ENCODE peak calls at places on chromosomes 7 and 10, in eight cellular contexts. One of them, this sample, is unnamed.

GRCh38 chr10:95394161-95394880 is 103.5 kb upstream of the PDLIM1 start:
- DNase-seq in endothelial cell of umbilical vein: no peak
- DNase-seq in MM.1S: no peak
- DNase-seq in SK-N-SH: no peak
- DNase-seq in HCT116: peak; percentile 73
- DNase-seq in H9: peak; percentile 24
- DNase-seq in DND-41: no peak
- DNase-seq in GM12878: peak; percentile 55
- DNase-seq in this sample: no peak

GRCh38 chr10:27792191-27792590 is 46.6 kb upstream of the MKX start:
- DNase-seq in endothelial cell of umbilical vein: no peak
- DNase-seq in MM.1S: no peak
- DNase-seq in SK-N-SH: no peak
- DNase-seq in HCT116: no peak
- DNase-seq in H9: no peak
- DNase-seq in DND-41: no peak
- DNase-seq in GM12878: no peak
- DNase-seq in this sample: no peak

GRCh38 chr7:124101173-124101768 is 68.4 kb upstream of the TMEM229A start:
- DNase-seq in endothelial cell of umbilical vein: peak; percentile 44
- DNase-seq in MM.1S: peak; percentile 56
- DNase-seq in SK-N-SH: peak; percentile 33
- DNase-seq in HCT116: peak; percentile 28
- DNase-seq in H9: no peak
- DNase-seq in DND-41: no peak
- DNase-seq in GM12878: no peak
- DNase-seq in this sample: peak; percentile 29

GRCh38 chr7:1709281-1709680 is 39.2 kb downstream of the ELFN1 start:
- DNase-seq in endothelial cell of umbilical vein: no peak
- DNase-seq in MM.1S: no peak
- DNase-seq in SK-N-SH: peak; percentile 26
- DNase-seq in HCT116: no peak
- DNase-seq in H9: no peak
- DNase-seq in DND-41: no peak
- DNase-seq in GM12878: no peak
- DNase-seq in this sample: no peak

GRCh38 chr10:59872892-59873463 is 33.4 kb downstream of the CCDC6 start:
- DNase-seq in endothelial cell of umbilical vein: peak; percentile 51
- DNase-seq in MM.1S: no peak
- DNase-seq in SK-N-SH: no peak
- DNase-seq in HCT116: no peak
- DNase-seq in H9: no peak
- DNase-seq in DND-41: no peak
- DNase-seq in GM12878: no peak
- DNase-seq in this sample: peak; percentile 67

GRCh38 chr10:15898046-15898445 is 37.7 kb upstream of the MINDY3 start:
- DNase-seq in endothelial cell of umbilical vein: peak; percentile 18
- DNase-seq in MM.1S: peak; percentile 42
- DNase-seq in SK-N-SH: peak; percentile 12
- DNase-seq in HCT116: no peak
- DNase-seq in H9: no peak
- DNase-seq in DND-41: no peak
- DNase-seq in GM12878: no peak
- DNase-seq in this sample: no peak

GRCh38 chr10:69958232-69958902 is 94.3 kb upstream of the MACROH2A2 start:
- DNase-seq in endothelial cell of umbilical vein: peak; percentile 43
- DNase-seq in MM.1S: peak; percentile 59
- DNase-seq in SK-N-SH: peak; percentile 73
- DNase-seq in HCT116: peak; percentile 46
- DNase-seq in H9: peak; percentile 59
- DNase-seq in DND-41: peak; percentile 33
- DNase-seq in GM12878: no peak
- DNase-seq in this sample: peak; percentile 39

GRCh38 chr10:58399410-58399809 is 14.2 kb downstream of the TFAM start:
- DNase-seq in endothelial cell of umbilical vein: no peak
- DNase-seq in MM.1S: no peak
- DNase-seq in SK-N-SH: no peak
- DNase-seq in HCT116: no peak
- DNase-seq in H9: no peak
- DNase-seq in DND-41: no peak
- DNase-seq in GM12878: no peak
- DNase-seq in this sample: no peak

GRCh38 chr10:43230101-43230908 is 36.6 kb downstream of the RASGEF1A start:
- DNase-seq in endothelial cell of umbilical vein: no peak
- DNase-seq in MM.1S: no peak
- DNase-seq in SK-N-SH: no peak
- DNase-seq in HCT116: no peak
- DNase-seq in H9: peak; percentile 33
- DNase-seq in DND-41: no peak
- DNase-seq in GM12878: no peak
- DNase-seq in this sample: no peak

GRCh38 chr10:114714281-114714741 is 56.2 kb upstream of the ABLIM1 start:
- DNase-seq in endothelial cell of umbilical vein: peak; percentile 93
- DNase-seq in MM.1S: no peak
- DNase-seq in SK-N-SH: no peak
- DNase-seq in HCT116: no peak
- DNase-seq in H9: no peak
- DNase-seq in DND-41: no peak
- DNase-seq in GM12878: no peak
- DNase-seq in this sample: peak; percentile 71

GRCh38 chr7:123615344-123615743 is 13.7 kb downstream of the ASB15 start:
- DNase-seq in endothelial cell of umbilical vein: peak; percentile 36
- DNase-seq in MM.1S: no peak
- DNase-seq in SK-N-SH: peak; percentile 60
- DNase-seq in HCT116: no peak
- DNase-seq in H9: no peak
- DNase-seq in DND-41: no peak
- DNase-seq in GM12878: no peak
- DNase-seq in this sample: no peak

GRCh38 chr10:130329792-130330191 is 193.6 kb downstream of the GLRX3 start:
- DNase-seq in endothelial cell of umbilical vein: no peak
- DNase-seq in MM.1S: no peak
- DNase-seq in SK-N-SH: peak; percentile 44
- DNase-seq in HCT116: no peak
- DNase-seq in H9: no peak
- DNase-seq in DND-41: no peak
- DNase-seq in GM12878: no peak
- DNase-seq in this sample: no peak

GRCh38 chr7:155281411-155281969 is 16.2 kb upstream of the INSIG1 start:
- DNase-seq in endothelial cell of umbilical vein: no peak
- DNase-seq in MM.1S: no peak
- DNase-seq in SK-N-SH: no peak
- DNase-seq in HCT116: no peak
- DNase-seq in H9: no peak
- DNase-seq in DND-41: no peak
- DNase-seq in GM12878: no peak
- DNase-seq in this sample: no peak

GRCh38 chr10:96587255-96588059 is 645 bp upstream of the TM9SF3 start:
- DNase-seq in endothelial cell of umbilical vein: peak; percentile 83
- DNase-seq in MM.1S: peak; percentile 10
- DNase-seq in SK-N-SH: no peak
- DNase-seq in HCT116: peak; percentile 48
- DNase-seq in H9: no peak
- DNase-seq in DND-41: no peak
- DNase-seq in GM12878: no peak
- DNase-seq in this sample: peak; percentile 47

GRCh38 chr10:7478727-7479457 is 68.1 kb upstream of the SFMBT2 start:
- DNase-seq in endothelial cell of umbilical vein: no peak
- DNase-seq in MM.1S: peak; percentile 55
- DNase-seq in SK-N-SH: no peak
- DNase-seq in HCT116: no peak
- DNase-seq in H9: no peak
- DNase-seq in DND-41: peak; percentile 27
- DNase-seq in GM12878: no peak
- DNase-seq in this sample: no peak

GRCh38 chr10:43842072-43842471 is 193.4 kb upstream of the ZNF32 start:
- DNase-seq in endothelial cell of umbilical vein: no peak
- DNase-seq in MM.1S: no peak
- DNase-seq in SK-N-SH: no peak
- DNase-seq in HCT116: no peak
- DNase-seq in H9: no peak
- DNase-seq in DND-41: no peak
- DNase-seq in GM12878: no peak
- DNase-seq in this sample: no peak

GRCh38 chr10:52115823-52116222 is 198.3 kb upstream of the DKK1 start:
- DNase-seq in endothelial cell of umbilical vein: peak; percentile 5
- DNase-seq in MM.1S: no peak
- DNase-seq in SK-N-SH: no peak
- DNase-seq in HCT116: no peak
- DNase-seq in H9: no peak
- DNase-seq in DND-41: no peak
- DNase-seq in GM12878: no peak
- DNase-seq in this sample: no peak

GRCh38 chr7:86598311-86598710 is 45.4 kb upstream of the GRM3 start:
- DNase-seq in endothelial cell of umbilical vein: no peak
- DNase-seq in MM.1S: no peak
- DNase-seq in SK-N-SH: peak; percentile 53
- DNase-seq in HCT116: no peak
- DNase-seq in H9: peak; percentile 84
- DNase-seq in DND-41: no peak
- DNase-seq in GM12878: no peak
- DNase-seq in this sample: peak; percentile 26

GRCh38 chr7:100539436-100540006 is 518 bp downstream of the AGFG2 start:
- DNase-seq in endothelial cell of umbilical vein: no peak
- DNase-seq in MM.1S: no peak
- DNase-seq in SK-N-SH: no peak
- DNase-seq in HCT116: no peak
- DNase-seq in H9: peak; percentile 39
- DNase-seq in DND-41: peak; percentile 21
- DNase-seq in GM12878: no peak
- DNase-seq in this sample: no peak

DNA sequence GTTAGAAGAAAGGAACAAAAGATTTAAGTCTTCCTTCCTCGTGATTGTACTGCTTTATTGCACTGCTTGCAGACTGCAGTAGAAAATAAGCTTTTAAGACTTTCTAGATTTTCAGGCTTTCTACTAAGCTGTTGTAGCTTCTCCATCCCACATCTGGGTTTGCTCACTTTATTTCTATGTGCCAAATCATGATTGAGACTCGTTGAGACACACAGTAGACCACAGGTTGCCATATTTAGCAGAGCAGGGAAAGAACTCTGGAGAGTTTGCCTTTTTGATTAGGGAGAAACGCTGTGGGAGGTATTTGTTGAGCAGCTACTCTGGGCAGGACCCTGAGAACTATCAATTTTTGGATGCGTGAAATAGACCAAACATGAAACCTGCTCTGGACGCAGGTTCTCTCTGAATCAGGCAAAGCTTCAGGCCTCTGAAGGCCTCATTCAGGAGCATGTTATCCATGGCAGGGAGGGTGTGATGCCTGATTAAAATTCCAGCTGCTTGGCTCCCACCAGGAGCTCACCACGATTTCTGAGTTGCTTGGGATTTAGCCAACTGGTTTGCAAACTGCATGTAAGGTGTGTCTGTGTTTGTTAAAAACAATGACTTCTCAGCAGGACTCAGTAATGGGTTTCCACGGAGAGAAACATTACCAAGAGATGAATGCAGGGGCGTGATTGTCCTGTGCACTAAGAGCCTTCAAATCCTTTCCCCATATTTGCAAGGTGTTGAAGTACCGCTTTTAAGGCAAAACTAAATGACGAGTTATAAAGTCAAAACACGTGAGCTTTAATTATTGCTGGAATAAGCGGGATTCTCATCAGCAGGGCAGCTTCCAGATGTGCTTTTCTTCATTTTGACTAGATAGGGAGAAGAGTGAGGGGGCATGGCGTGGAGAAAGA is 88.9 kb upstream of the BTBD16 start:
- DNase-seq in endothelial cell of umbilical vein: peak; percentile 43
- DNase-seq in MM.1S: no peak
- DNase-seq in SK-N-SH: no peak
- DNase-seq in HCT116: peak; percentile 8
- DNase-seq in H9: no peak
- DNase-seq in DND-41: no peak
- DNase-seq in GM12878: no peak
- DNase-seq in this sample: no peak
- H3K4me1 ChIP-seq in endothelial cell of umbilical vein: peaks cover 28% of the 10 kb centered on the region
- H3K4me1 ChIP-seq in MM.1S: no peaks in the 10 kb centered on the region
- H3K4me1 ChIP-seq in SK-N-SH: peaks cover 11% of the 10 kb centered on the region
- H3K4me1 ChIP-seq in HCT116: peaks cover 30% of the 10 kb centered on the region
- H3K4me1 ChIP-seq in H9: peaks cover 29% of the 10 kb centered on the region
- H3K4me1 ChIP-seq in DND-41: no peaks in the 10 kb centered on the region
- H3K4me1 ChIP-seq in GM12878: no peaks in the 10 kb centered on the region
- H3K4me1 ChIP-seq in this sample: peaks cover 4% of the 10 kb centered on the region

GRCh38 chr10:74593470-74593869 is 232.9 kb upstream of the KAT6B start:
- DNase-seq in endothelial cell of umbilical vein: no peak
- DNase-seq in MM.1S: no peak
- DNase-seq in SK-N-SH: no peak
- DNase-seq in HCT116: no peak
- DNase-seq in H9: no peak
- DNase-seq in DND-41: no peak
- DNase-seq in GM12878: no peak
- DNase-seq in this sample: no peak
- H3K27ac ChIP-seq in endothelial cell of umbilical vein: no peak overlapping the region
- H3K27ac ChIP-seq in MM.1S: no peak overlapping the region
- H3K27ac ChIP-seq in SK-N-SH: no peak overlapping the region
- H3K27ac ChIP-seq in HCT116: no peak overlapping the region
- H3K27ac ChIP-seq in H9: no peak overlapping the region
- H3K27ac ChIP-seq in DND-41: no peak overlapping the region
- H3K27ac ChIP-seq in GM12878: no peak overlapping the region
- H3K27ac ChIP-seq in this sample: no peak overlapping the region

DNA sequence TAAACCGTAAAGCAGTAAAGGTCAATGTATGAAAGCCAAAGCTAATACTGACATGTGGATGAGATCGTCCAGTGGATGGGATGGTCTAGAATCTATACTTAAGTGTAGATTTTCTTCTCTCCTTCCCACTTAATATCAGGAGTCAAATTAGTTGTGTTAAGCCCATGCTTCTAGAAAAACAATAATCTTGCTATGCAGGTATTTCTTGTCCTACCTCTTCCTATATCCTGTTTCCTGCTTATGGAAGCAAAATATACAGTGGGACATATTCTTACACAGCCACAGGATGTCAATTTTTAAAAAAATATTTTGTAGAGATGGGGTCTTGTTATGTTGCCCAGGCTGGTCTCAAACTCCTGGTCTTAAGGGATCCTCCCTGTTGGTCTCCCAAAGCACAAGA is 27.5 kb downstream of the CPEB3 start:
- DNase-seq in endothelial cell of umbilical vein: no peak
- DNase-seq in MM.1S: no peak
- DNase-seq in SK-N-SH: no peak
- DNase-seq in HCT116: no peak
- DNase-seq in H9: no peak
- DNase-seq in DND-41: no peak
- DNase-seq in GM12878: no peak
- DNase-seq in this sample: no peak
- H3K9ac ChIP-seq in endothelial cell of umbilical vein: no peak overlapping the region
- H3K9ac ChIP-seq in MM.1S: no peak overlapping the region
- H3K9ac ChIP-seq in SK-N-SH: no peak overlapping the region
- H3K9ac ChIP-seq in HCT116: no peak overlapping the region
- H3K9ac ChIP-seq in H9: no peak overlapping the region
- H3K9ac ChIP-seq in DND-41: no peak overlapping the region
- H3K9ac ChIP-seq in GM12878: no peak overlapping the region
- H3K9ac ChIP-seq in this sample: no peak overlapping the region

DNA sequence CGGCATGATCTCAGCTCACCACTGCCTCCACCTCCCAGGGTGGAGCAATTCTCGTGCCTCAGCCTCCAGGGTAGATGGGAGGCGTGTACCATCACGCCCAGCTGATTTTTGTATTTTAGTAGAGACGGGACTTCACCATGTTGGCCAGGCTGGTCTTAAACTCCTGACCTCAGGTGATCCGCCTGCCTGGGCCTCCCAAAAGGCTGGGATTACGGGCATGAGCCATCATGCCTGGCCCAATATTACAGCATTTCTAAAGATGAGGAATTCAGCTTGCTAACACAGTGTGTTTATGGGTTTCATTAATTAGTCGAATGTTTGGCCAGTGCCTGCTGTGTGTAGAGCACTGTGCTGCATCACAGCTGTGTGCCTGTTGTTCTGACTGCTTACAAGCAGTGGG is 3.7 kb downstream of the WDR37 start:
- DNase-seq in endothelial cell of umbilical vein: no peak
- DNase-seq in MM.1S: no peak
- DNase-seq in SK-N-SH: no peak
- DNase-seq in HCT116: no peak
- DNase-seq in H9: no peak
- DNase-seq in DND-41: no peak
- DNase-seq in GM12878: no peak
- DNase-seq in this sample: no peak
- H3K4me1 ChIP-seq in endothelial cell of umbilical vein: peaks cover 57% of the 10 kb centered on the region
- H3K4me1 ChIP-seq in MM.1S: peaks cover 18% of the 10 kb centered on the region
- H3K4me1 ChIP-seq in SK-N-SH: peaks cover 6% of the 10 kb centered on the region
- H3K4me1 ChIP-seq in HCT116: peaks cover 11% of the 10 kb centered on the region
- H3K4me1 ChIP-seq in H9: no peaks in the 10 kb centered on the region
- H3K4me1 ChIP-seq in DND-41: peaks cover 67% of the 10 kb centered on the region
- H3K4me1 ChIP-seq in GM12878: peaks cover 18% of the 10 kb centered on the region
- H3K4me1 ChIP-seq in this sample: peaks cover 12% of the 10 kb centered on the region

This sample was measured in colonic mucosa.